ENCODE peak calls at places on chromosomes 2 and 18, in seven cellular contexts. G is H1, W is K562, C is HepG2, N is HCT116, T is GM12878, Y is SK-N-SH. K is an unnamed sample.

GRCh38 chr18:76821356-76821874 is 942 bp upstream of the ZNF236 start:
- DNase-seq in Y (no peak), T (no peak), W (no peak), N (no peak), C (no peak), G (no peak), K (no peak)

GRCh38 chr2:158894078-158894477 is 74.4 kb upstream of the TANC1 start:
- DNase-seq in T (no peak), Y (no peak), N (no peak), W (no peak), C (peak), G (no peak), K (no peak)

GRCh38 chr2:180202591-180202990 is 195.5 kb upstream of the CWC22 start:
- DNase-seq in N (no peak), Y (no peak), G (no peak), W (no peak), C (no peak), T (no peak), K (no peak)

GRCh38 chr18:1412660-1413659 is 508.3 kb downstream of the ADCYAP1 start:
- DNase-seq in T (no peak), G (no peak), Y (no peak), N (no peak), W (no peak), C (no peak), K (no peak)

GRCh38 chr2:174748948-174749347 is 15.3 kb downstream of the CHRNA1 start:
- DNase-seq in N (peak), Y (peak), C (peak), G (peak), W (peak), T (no peak), K (peak)

GRCh38 chr2:97727296-97727695 is 13.9 kb downstream of the ZAP70 start:
- DNase-seq in Y (no peak), T (no peak), C (no peak), G (no peak), N (no peak), W (no peak), K (no peak)

GRCh38 chr2:105935048-105935447 is 190.3 kb downstream of the NCK2 start:
- DNase-seq in C (no peak), W (no peak), Y (no peak), N (no peak), T (no peak), G (no peak), K (no peak)

GRCh38 chr18:79511671-79512301 is 116.1 kb downstream of the NFATC1 start:
- DNase-seq in Y (peak), T (no peak), N (no peak), G (no peak), C (no peak), W (no peak), K (no peak)

GRCh38 chr2:37775908-37776250 is 104.4 kb upstream of the CDC42EP3 start:
- DNase-seq in W (no peak), G (no peak), T (no peak), Y (no peak), N (no peak), C (no peak), K (no peak)

GRCh38 chr2:74690571-74690970 is 36.5 kb downstream of the SEMA4F start:
- DNase-seq in G (no peak), C (peak), W (peak), T (peak), N (peak), Y (peak), K (peak)

GRCh38 chr2:126662623-126663022 is 6.7 kb downstream of the GYPC start:
- DNase-seq in T (no peak), C (no peak), N (no peak), G (no peak), Y (no peak), W (no peak), K (no peak)

GRCh38 chr2:167861574-167862193 is 385.7 kb downstream of the STK39 start:
- DNase-seq in C (no peak), Y (no peak), G (no peak), W (no peak), N (no peak), T (no peak), K (no peak)

GRCh38 chr2:118014492-118014824 is 588 bp upstream of the CCDC93 start:
- DNase-seq in Y (peak), G (no peak), T (no peak), W (peak), N (no peak), C (no peak), K (no peak)

GRCh38 chr2:26187114-26187513 is 14.2 kb downstream of the GAREM2 start:
- DNase-seq in C (no peak), G (no peak), Y (peak), W (no peak), T (no peak), N (no peak), K (no peak)

GRCh38 chr2:19617251-19617650 is 258.8 kb upstream of the OSR1 start:
- DNase-seq in T (no peak), G (no peak), N (no peak), W (no peak), C (no peak), Y (no peak), K (no peak)

GRCh38 chr2:16093639-16094447 is 153.5 kb downstream of the MYCN start:
- DNase-seq in T (no peak), W (no peak), C (peak), G (no peak), Y (peak), N (no peak), K (no peak)

GRCh38 chr2:47208852-47209606 is 53.9 kb upstream of the STPG4 start:
- DNase-seq in W (no peak), N (no peak), Y (no peak), T (no peak), C (peak), G (no peak), K (no peak)

GRCh38 chr18:69686861-69687260 is 260.8 kb downstream of the CD226 start:
- DNase-seq in N (no peak), G (no peak), Y (no peak), W (no peak), C (no peak), T (no peak), K (no peak)

GRCh38 chr2:56981554-56981953 is 797.8 kb downstream of the CCDC85A start:
- DNase-seq in T (no peak), W (no peak), G (no peak), Y (no peak), C (no peak), N (no peak), K (no peak)

GRCh38 chr18:477565-477964 is 22.9 kb downstream of the COLEC12 start:
- DNase-seq in W (peak), T (no peak), N (peak), Y (no peak), C (peak), G (no peak), K (peak)

GRCh38 chr2:127453392-127454171 is 35.4 kb downstream of the PROC start:
- DNase-seq in G (no peak), N (no peak), C (peak), T (no peak), W (peak), Y (peak), K (peak)

GRCh38 chr2:68849579-68850030 is 21.6 kb downstream of the BMP10 start:
- DNase-seq in C (peak), G (no peak), Y (no peak), W (peak), N (no peak), T (no peak), K (no peak)

GRCh38 chr2:173749315-173749714 is 215.9 kb downstream of the SP3 start:
- DNase-seq in C (peak), N (peak), T (no peak), Y (no peak), W (no peak), G (no peak), K (peak)

GRCh38 chr2:201260302-201260800 is at the start of gene CASP8:
- DNase-seq in W (peak), Y (no peak), G (no peak), C (peak), N (no peak), T (no peak), K (no peak)

GRCh38 chr2:59223737-59224136 is 982.6 kb upstream of the FANCL start:
- DNase-seq in T (no peak), W (no peak), G (no peak), C (no peak), N (no peak), Y (no peak), K (no peak)

GRCh38 chr18:23357992-23358594 is 95.0 kb upstream of the RIOK3 start:
- DNase-seq in G (no peak), Y (no peak), T (no peak), W (no peak), C (no peak), N (no peak), K (no peak)

GRCh38 chr2:2950403-2950952 is 427.1 kb downstream of the EIPR1 start:
- DNase-seq in Y (no peak), C (no peak), N (no peak), W (no peak), T (no peak), G (no peak), K (no peak)

GRCh38 chr18:69383191-69383590 is 17.5 kb upstream of the DOK6 start:
- DNase-seq in Y (no peak), C (no peak), W (no peak), T (no peak), G (no peak), N (no peak), K (no peak)

GRCh38 chr2:211027976-211028375 is 471.6 kb downstream of the CPS1 start:
- DNase-seq in C (peak), W (no peak), Y (no peak), G (no peak), N (no peak), T (no peak), K (no peak)

GRCh38 chr2:70726947-70727725 is 40.9 kb downstream of the ADD2 start:
- DNase-seq in C (no peak), Y (no peak), N (peak), T (no peak), G (no peak), W (no peak), K (no peak)

GRCh38 chr2:36322108-36322507 is 33.5 kb upstream of the CRIM1 start:
- DNase-seq in Y (no peak), T (no peak), C (peak), N (peak), G (no peak), W (no peak), K (peak)

GRCh38 chr18:26293982-26294381 is 67.7 kb downstream of the TAF4B start:
- DNase-seq in T (no peak), G (no peak), N (no peak), Y (no peak), W (no peak), C (no peak), K (no peak)

DNA sequence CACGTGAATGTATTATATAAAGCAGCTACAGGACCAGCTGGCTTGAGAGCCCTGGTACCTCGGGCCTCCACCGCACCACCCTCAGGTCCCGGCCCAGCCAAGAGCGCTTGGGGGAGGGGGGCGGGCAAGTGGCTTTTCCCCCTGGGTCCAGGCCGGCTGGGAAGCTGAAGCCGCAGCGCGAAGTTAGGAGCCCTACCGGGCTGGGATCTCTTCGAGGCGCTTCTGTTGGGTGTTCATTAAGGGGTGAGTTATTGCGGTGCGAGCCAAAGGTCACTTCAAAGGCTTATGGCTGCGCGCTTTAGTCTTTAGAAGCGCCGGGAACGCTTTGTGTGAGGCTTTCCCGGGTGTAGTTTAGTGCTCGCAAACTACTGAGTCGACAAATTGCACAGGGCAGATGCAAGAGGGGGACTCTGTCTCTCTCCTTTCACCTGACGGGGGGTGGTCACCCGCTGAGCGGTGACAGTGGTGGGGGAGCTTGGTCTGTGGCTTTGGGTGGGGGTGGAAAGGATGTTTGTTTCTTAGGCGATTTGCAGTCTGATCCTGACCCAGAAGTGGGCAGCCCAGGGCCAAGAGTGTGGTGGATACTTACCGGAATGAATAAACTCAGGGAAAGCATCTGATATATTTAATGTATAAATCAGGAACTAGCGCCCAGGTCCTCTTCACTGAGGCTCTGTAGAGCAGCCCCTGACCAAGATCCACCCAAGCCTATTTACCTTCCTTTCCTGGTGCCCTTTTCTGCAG is 6.0 kb downstream of the HOXD3 start:
- DNase-seq in N (no peak), Y (no peak), G (no peak), W (no peak), C (no peak), T (no peak), K (no peak)
- TF ChIP-seq JUND in N (no peak), Y (no peak), G (no peak), W (no peak), C (no peak), T (no peak), K (no peak)

GRCh38 chr2:224883700-224884099 is 158.6 kb downstream of the DOCK10 start:
- DNase-seq in C (no peak), G (no peak), W (no peak), Y (no peak), T (no peak), N (no peak), K (no peak)

GRCh38 chr2:224883172-224883516 is 159.1 kb downstream of the DOCK10 start:
- DNase-seq in W (no peak), G (no peak), C (no peak), Y (no peak), T (no peak), N (no peak), K (no peak)

GRCh38 chr2:224884188-224884587 is 158.1 kb downstream of the DOCK10 start:
- DNase-seq in T (no peak), N (no peak), G (no peak), W (no peak), C (no peak), Y (peak), K (no peak)

GRCh38 chr2:224881846-224882245 is 160.4 kb downstream of the DOCK10 start:
- DNase-seq in W (no peak), T (no peak), Y (no peak), N (no peak), C (no peak), G (no peak), K (no peak)

DNA sequence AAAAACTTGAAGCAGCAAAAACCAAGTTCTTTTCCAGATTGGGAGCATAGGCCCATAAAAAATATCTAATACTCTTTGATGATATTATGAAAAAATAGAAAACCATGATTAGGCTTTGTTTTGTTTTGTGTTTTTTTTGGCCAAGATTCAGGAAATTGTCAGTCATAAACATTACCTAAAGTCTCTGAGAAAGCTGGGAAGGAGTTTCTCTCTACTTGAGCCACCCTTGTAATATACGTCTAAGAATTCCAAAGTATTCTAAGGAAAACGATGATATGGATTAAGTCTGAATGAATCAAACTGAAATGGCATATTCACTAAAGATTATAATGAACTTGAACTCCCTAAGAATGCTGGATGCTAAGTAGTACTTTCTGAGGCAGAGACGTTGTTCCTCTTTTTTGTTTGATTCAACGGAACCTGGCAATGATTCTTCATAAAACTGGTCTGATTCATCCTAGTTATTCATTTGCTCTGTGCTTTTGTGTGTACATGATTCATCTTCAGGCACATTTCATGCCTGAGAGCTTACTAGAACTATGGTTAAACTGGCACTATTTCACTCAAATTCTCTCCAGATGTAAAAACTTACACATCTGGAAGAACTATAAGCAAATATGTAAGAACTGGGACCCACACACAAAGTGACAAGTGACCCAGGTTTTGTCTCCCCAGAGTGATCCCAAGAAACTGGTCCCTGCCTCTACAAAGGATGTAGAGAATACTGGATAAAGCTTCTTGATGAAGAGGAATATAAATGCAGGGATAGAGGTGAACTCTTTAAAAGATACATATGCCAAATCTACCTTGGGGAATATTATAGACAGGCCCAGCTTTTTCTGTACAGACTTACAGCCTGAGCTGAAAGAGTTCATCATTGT is 159.7 kb downstream of the DOCK10 start:
- DNase-seq in W (no peak), G (no peak), C (no peak), T (no peak), Y (no peak), N (no peak), K (no peak)
- TF ChIP-seq JUND in W (no peak), G (no peak), C (no peak), T (no peak), Y (peak), N (peak), K (no peak)

GRCh38 chr2:218946621-218947020 is 12.8 kb upstream of the CDK5R2 start:
- DNase-seq in G (no peak), Y (no peak), W (no peak), T (no peak), C (no peak), N (no peak), K (no peak)
- TF ChIP-seq JUND in G (no peak), Y (no peak), W (no peak), T (no peak), C (no peak), N (no peak), K (no peak)

GRCh38 chr2:241317391-241317790 is 1.7 kb downstream of the SEPTIN2 start:
- DNase-seq in W (no peak), C (no peak), T (no peak), Y (no peak), N (no peak), G (no peak), K (no peak)
- TF ChIP-seq JUND in W (no peak), C (no peak), T (no peak), Y (no peak), N (no peak), G (no peak), K (no peak)

DNA sequence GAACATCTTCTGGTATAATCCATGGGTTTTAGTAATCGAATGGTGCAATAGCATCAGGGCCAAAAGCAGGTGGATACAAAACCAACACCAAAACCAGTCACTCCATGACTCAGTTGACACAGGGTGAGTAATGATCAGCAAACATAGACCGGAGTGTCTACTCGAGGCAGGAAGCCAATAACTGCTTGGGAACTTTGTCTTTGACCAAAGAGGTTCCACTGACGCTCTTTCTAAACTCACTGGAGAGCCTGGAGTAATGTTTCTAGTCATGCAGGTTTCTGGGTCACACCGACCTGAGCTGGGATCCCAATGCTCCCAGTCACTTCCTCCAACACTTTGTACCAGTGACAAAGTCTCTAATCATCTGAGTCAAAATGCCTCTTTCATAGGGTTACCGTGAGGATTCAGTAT is 30.9 kb downstream of the MREG start:
- DNase-seq in T (peak), W (no peak), N (peak), C (peak), Y (no peak), G (no peak), K (peak)
- TF ChIP-seq JUND in T (no peak), W (no peak), N (peak), C (peak), Y (no peak), G (no peak), K (peak)

GRCh38 chr2:17615152-17615551 is 74.7 kb downstream of the VSNL1 start:
- DNase-seq in N (no peak), G (no peak), T (no peak), C (no peak), Y (no peak), W (no peak), K (no peak)

GRCh38 chr2:17614174-17614573 is 73.7 kb downstream of the VSNL1 start:
- DNase-seq in G (no peak), T (no peak), C (no peak), N (no peak), Y (no peak), W (no peak), K (no peak)

GRCh38 chr2:17617508-17617907 is 77.0 kb downstream of the VSNL1 start:
- DNase-seq in G (no peak), N (no peak), W (no peak), C (no peak), T (no peak), Y (no peak), K (no peak)

GRCh38 chr2:17616405-17616804 is 75.9 kb downstream of the VSNL1 start:
- DNase-seq in Y (no peak), G (no peak), N (no peak), W (no peak), T (no peak), C (no peak), K (no peak)

DNA sequence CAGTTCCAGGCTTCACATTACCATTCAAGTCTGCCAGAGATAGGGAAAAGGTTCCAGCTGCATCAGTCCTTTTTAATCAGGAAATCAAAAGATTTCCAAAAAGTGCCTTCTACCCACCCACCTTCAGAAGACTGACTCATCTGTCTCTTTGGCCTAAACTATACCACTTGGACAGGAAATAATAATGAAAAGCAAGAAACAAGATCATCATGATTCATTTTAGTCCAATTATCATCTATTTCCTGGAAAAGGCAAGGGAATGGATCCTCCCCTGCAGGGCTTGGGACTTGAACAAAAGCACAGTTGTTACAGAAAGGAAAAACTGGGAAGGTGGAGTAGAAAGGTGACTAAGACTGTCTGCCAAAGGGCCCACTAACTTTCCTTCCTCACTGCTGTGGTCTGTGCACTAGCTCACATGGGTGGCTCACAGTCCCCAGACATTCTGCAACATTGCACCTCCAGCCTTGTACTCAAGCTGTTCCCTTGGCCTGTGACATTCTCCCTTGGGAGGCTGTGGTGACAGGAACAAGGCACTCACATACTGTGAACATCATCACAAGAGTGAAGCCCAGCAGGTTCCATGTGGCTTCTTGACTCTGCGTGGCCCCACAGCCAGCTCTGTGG is 75.3 kb downstream of the VSNL1 start:
- DNase-seq in N (peak), W (no peak), G (no peak), C (peak), T (no peak), Y (no peak), K (no peak)
- TF ChIP-seq JUND in N (peak), W (no peak), G (no peak), C (no peak), T (no peak), Y (peak), K (no peak)

K was measured in T47D.